ENCODE peak calls at places on chromosomes 13 and 19, in five cellular contexts. Y is HT-29; Z is stimulated activated CD8-positive, alpha-beta memory T cell treated with anti-CD3 and anti-CD28 coated beads, Interleukin-12 subunit alpha, Interleukin-12 subunit beta, amount 100 ng/mL, for 1 hour; I is HCT116; T is activated naive CD8-positive, alpha-beta T cell treated with anti-CD3 and anti-CD28 coated beads for 36 hours. P is an unnamed sample.

GRCh38 chr13:75666646-75667351 is 30.7 kb downstream of the LMO7 start:
- DNase-seq in I (no peak), Z (no peak), T (no peak), Y (no peak), P (no peak)

GRCh38 chr19:13037161-13037560 is 41.9 kb downstream of the NFIX start:
- DNase-seq in Z (no peak), T (no peak), Y (no peak), I (no peak), P (no peak)

GRCh38 chr13:102913924-102914628 is 68.2 kb downstream of the ERCC5 start:
- DNase-seq in Z (no peak), T (no peak), I (no peak), Y (peak; percentile 82), P (no peak)

GRCh38 chr13:91946498-91947070 is 548.2 kb downstream of the GPC5 start:
- DNase-seq in T (no peak), Z (no peak), Y (peak; percentile 48), I (no peak), P (no peak)

GRCh38 chr13:67048084-67048792 is 181.9 kb downstream of the PCDH9 start:
- DNase-seq in T (no peak), Y (no peak), I (no peak), Z (no peak), P (no peak)

GRCh38 chr13:44280461-44280860 is 93.2 kb upstream of the SERP2 start:
- DNase-seq in Y (no peak), Z (no peak), I (no peak), T (no peak), P (no peak)

GRCh38 chr19:57974434-57974833 is at the start of gene C19orf18:
- DNase-seq in Z (no peak), Y (no peak), T (no peak), I (no peak), P (no peak)

GRCh38 chr19:10120538-10121198 is 969 bp upstream of the EIF3G start:
- DNase-seq in I (no peak), T (no peak), Y (no peak), Z (no peak), P (no peak)

GRCh38 chr13:41668130-41668757 is 210.9 kb downstream of the RGCC start:
- DNase-seq in T (peak; percentile 7), Y (peak; percentile 93), Z (no peak), I (peak; percentile 86), P (no peak)

GRCh38 chr13:79680485-79680884 is 199.5 kb downstream of the NDFIP2 start:
- DNase-seq in I (no peak), Y (no peak), Z (no peak), T (no peak), P (no peak)

GRCh38 chr19:6590458-6591319 is at the start of gene CD70:
- DNase-seq in Y (no peak), I (no peak), T (peak; percentile 76), Z (no peak), P (peak; percentile 37)

GRCh38 chr19:32876236-32876918 is 6.8 kb upstream of the SLC7A9 start:
- DNase-seq in I (no peak), T (no peak), Z (no peak), Y (no peak), P (no peak)

P was measured in GOT3.